ENCODE peak calls at places on chromosomes 6 and 20, in eight cellular contexts. Q is neural progenitor cell, N is mucosa of descending colon, P is mammary epithelial cell, U is Peyer's patch, Z is tibial artery, S is A549, L is adrenal gland. E is an unnamed sample.

GRCh38 chr6:133641111-133641510 is 247.8 kb upstream of the TCF21 start:
- DNase-seq in Q (no peak), N (no peak), P (no peak), U (no peak), Z (no peak), S (no peak), L (no peak), E (no peak)

GRCh38 chr6:32436995-32437836 is 2.5 kb upstream of the HLA-DRA start:
- DNase-seq in Q (no peak), N (no peak), P (no peak), U (no peak), Z (no peak), S (no peak), L (no peak), E (no peak)

GRCh38 chr6:15522026-15522425 is 140.8 kb downstream of the DTNBP1 start:
- DNase-seq in Q (no peak), N (no peak), P (no peak), U (peak; percentile 36), Z (peak; percentile 16), S (no peak), L (peak; percentile 4), E (no peak)

GRCh38 chr6:153790881-153791473 is 248.1 kb upstream of the OPRM1 start:
- DNase-seq in Q (peak; percentile 38), N (no peak), P (no peak), U (peak; percentile 48), Z (peak; percentile 44), S (peak; percentile 10), L (no peak), E (no peak)

GRCh38 chr6:161164182-161164625 is 109.7 kb downstream of the AGPAT4 start:
- DNase-seq in Q (no peak), N (no peak), P (no peak), U (no peak), Z (no peak), S (no peak), L (no peak), E (no peak)

GRCh38 chr20:16916165-16916564 is 168.0 kb downstream of the OTOR start:
- DNase-seq in Q (peak; percentile 33), N (no peak), P (no peak), U (no peak), Z (no peak), S (no peak), L (no peak), E (no peak)

GRCh38 chr6:93992976-93993375 is 573.6 kb upstream of the EPHA7 start:
- DNase-seq in Q (no peak), N (no peak), P (no peak), U (no peak), Z (no peak), S (no peak), L (no peak), E (no peak)

GRCh38 chr6:101236709-101237108 is 156.8 kb upstream of the GRIK2 start:
- DNase-seq in Q (no peak), N (no peak), P (no peak), U (no peak), Z (no peak), S (no peak), L (no peak), E (no peak)

GRCh38 chr20:32365560-32365959 is 7.4 kb downstream of the ASXL1 start:
- DNase-seq in Q (no peak), N (no peak), P (no peak), U (no peak), Z (no peak), S (no peak), L (no peak), E (no peak)

GRCh38 chr20:20679306-20679705 is 33.1 kb downstream of the RALGAPA2 start:
- DNase-seq in Q (no peak), N (no peak), P (no peak), U (no peak), Z (no peak), S (no peak), L (no peak), E (no peak)
- H3K4me1 ChIP-seq in Q (peaks cover 10% of the 10 kb centered on the region), N (no peaks in the 10 kb centered on the region), P (peaks cover 7% of the 10 kb centered on the region), U (no peaks in the 10 kb centered on the region), Z (peaks cover 5% of the 10 kb centered on the region), S (no peaks in the 10 kb centered on the region), L (no peaks in the 10 kb centered on the region), E (no peaks in the 10 kb centered on the region)

GRCh38 chr6:90413396-90413795 is 116.8 kb upstream of the BACH2 start:
- DNase-seq in Q (no peak), N (no peak), P (no peak), U (no peak), Z (no peak), S (no peak), L (no peak), E (no peak)

GRCh38 chr6:90412538-90413369 is 116.1 kb upstream of the BACH2 start:
- DNase-seq in Q (no peak), N (no peak), P (no peak), U (no peak), Z (no peak), S (no peak), L (no peak), E (no peak)

GRCh38 chr6:90415178-90415577 is 118.5 kb upstream of the BACH2 start:
- DNase-seq in Q (no peak), N (no peak), P (no peak), U (no peak), Z (no peak), S (no peak), L (no peak), E (no peak)

GRCh38 chr6:90414352-90414751 is 117.7 kb upstream of the BACH2 start:
- DNase-seq in Q (no peak), N (no peak), P (no peak), U (no peak), Z (no peak), S (no peak), L (no peak), E (no peak)

GRCh38 chr6:90413867-90414266 is 117.2 kb upstream of the BACH2 start:
- DNase-seq in Q (peak; percentile 84), N (peak; percentile 70), P (no peak), U (peak; percentile 84), Z (no peak), S (no peak), L (peak; percentile 20), E (peak; percentile 72)
- H3K4me3 ChIP-seq in Q (peak overlapping the region; percentile 33), N (no peak overlapping the region), P (no peak overlapping the region), U (peak overlapping the region; percentile 27), Z (peak overlapping the region; percentile 29), S (no peak overlapping the region), L (no peak overlapping the region), E (peak overlapping the region; percentile 22)

DNA sequence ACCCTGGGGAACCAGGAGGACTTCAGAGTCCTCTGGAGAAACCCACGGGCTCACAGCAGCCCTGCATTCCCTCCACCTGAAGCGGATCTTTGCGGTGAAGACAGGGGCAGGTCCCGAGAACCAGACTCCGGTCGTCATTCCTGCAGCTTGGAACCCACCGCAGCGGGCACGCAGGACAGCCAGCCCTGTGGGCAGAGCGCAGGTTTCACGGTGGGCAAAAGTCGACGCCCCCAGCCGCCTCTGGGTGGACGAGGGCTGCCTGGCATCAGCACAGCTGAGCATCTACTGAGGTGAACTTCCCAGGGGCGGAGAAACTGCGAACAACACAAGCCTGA is 118.3 kb downstream of the PSMB1 start:
- DNase-seq in Q (no peak), N (peak; percentile 40), P (no peak), U (no peak), Z (no peak), S (no peak), L (no peak), E (no peak)
- H3K4me1 ChIP-seq in Q (peaks cover 44% of the 10 kb centered on the region), N (no peaks in the 10 kb centered on the region), P (peaks cover 19% of the 10 kb centered on the region), U (no peaks in the 10 kb centered on the region), Z (peaks cover 6% of the 10 kb centered on the region), S (peaks cover 6% of the 10 kb centered on the region), L (no peaks in the 10 kb centered on the region), E (peaks cover 5% of the 10 kb centered on the region)

GRCh38 chr20:50574108-50574507 is 63.9 kb downstream of the PTPN1 start:
- DNase-seq in Q (no peak), N (no peak), P (no peak), U (peak; percentile 37), Z (no peak), S (no peak), L (no peak), E (no peak)

GRCh38 chr20:50574586-50574985 is 64.4 kb downstream of the PTPN1 start:
- DNase-seq in Q (no peak), N (no peak), P (no peak), U (peak; percentile 28), Z (no peak), S (no peak), L (no peak), E (no peak)

GRCh38 chr20:50571466-50571865 is 61.3 kb downstream of the PTPN1 start:
- DNase-seq in Q (no peak), N (no peak), P (no peak), U (no peak), Z (no peak), S (no peak), L (no peak), E (no peak)

GRCh38 chr20:50575869-50576720 is 65.9 kb downstream of the PTPN1 start:
- DNase-seq in Q (peak; percentile 72), N (no peak), P (no peak), U (peak; percentile 88), Z (peak; percentile 64), S (peak; percentile 70), L (peak; percentile 79), E (peak; percentile 38)

GRCh38 chr20:50572922-50573777 is 63.0 kb downstream of the PTPN1 start:
- DNase-seq in Q (no peak), N (no peak), P (no peak), U (peak; percentile 48), Z (peak; percentile 84), S (no peak), L (peak; percentile 87), E (no peak)
- H3K4me3 ChIP-seq in Q (no peak overlapping the region), N (no peak overlapping the region), P (no peak overlapping the region), U (no peak overlapping the region), Z (no peak overlapping the region), S (no peak overlapping the region), L (no peak overlapping the region), E (no peak overlapping the region)

E was measured in effector memory CD4-positive, alpha-beta T cell.